ENCODE peak calls at places on chromosomes 16 and 17, in six cellular contexts. E is heart right ventricle, S is stomach, Q is GM13977, I is dorsolateral prefrontal cortex, X is WTC11. J is an unnamed sample.

GRCh38 chr17:6274310-6274709 is 160.6 kb downstream of the AIPL1 start:
- DNase-seq in E (no peak), S (no peak), Q (no peak), I (no peak), X (no peak), J (no peak)

GRCh38 chr16:27468941-27469531 is 67.1 kb downstream of the IL21R start:
- DNase-seq in E (no peak), S (no peak), Q (no peak), I (no peak), X (no peak), J (no peak)

GRCh38 chr16:89268987-89269735 is 51.7 kb downstream of the ZNF778 start:
- DNase-seq in E (no peak), S (no peak), Q (no peak), I (no peak), X (no peak), J (no peak)

GRCh38 chr17:6071528-6072065 is 1.4 kb downstream of the WSCD1 start:
- DNase-seq in E (no peak), S (no peak), Q (no peak), I (no peak), X (no peak), J (no peak)

GRCh38 chr16:85664580-85665372 is 24.0 kb downstream of the GINS2 start:
- DNase-seq in E (no peak), S (no peak), Q (no peak), I (no peak), X (no peak), J (no peak)

GRCh38 chr17:61383689-61384201 is 15.9 kb upstream of the TBX2 start:
- DNase-seq in E (no peak), S (no peak), Q (no peak), I (peak; percentile 17), X (no peak), J (no peak)

GRCh38 chr16:27301236-27301861 is 12.4 kb upstream of the IL4R start:
- DNase-seq in E (no peak), S (no peak), Q (no peak), I (no peak), X (no peak), J (no peak)

GRCh38 chr17:27247071-27247957 is 46.6 kb upstream of the WSB1 start:
- DNase-seq in E (peak; percentile 51), S (peak; percentile 47), Q (no peak), I (no peak), X (no peak), J (no peak)

GRCh38 chr16:23348579-23349469 is 46.7 kb downstream of the SCNN1B start:
- DNase-seq in E (no peak), S (no peak), Q (no peak), I (no peak), X (peak; percentile 71), J (peak; percentile 7)

GRCh38 chr17:81044764-81045589 is 10.0 kb downstream of the BAIAP2 start:
- DNase-seq in E (peak; percentile 91), S (peak; percentile 69), Q (no peak), I (no peak), X (no peak), J (peak; percentile 62)

GRCh38 chr16:84252214-84252613 is 12.4 kb upstream of the KCNG4 start:
- DNase-seq in E (no peak), S (no peak), Q (no peak), I (no peak), X (no peak), J (no peak)

GRCh38 chr17:69961488-69962145 is 113.4 kb upstream of the KCNJ16 start:
- DNase-seq in E (no peak), S (peak; percentile 26), Q (no peak), I (no peak), X (peak; percentile 16), J (peak; percentile 4)

GRCh38 chr16:80948886-80949502 is 57.7 kb downstream of the CMC2 start:
- DNase-seq in E (peak; percentile 63), S (no peak), Q (no peak), I (peak; percentile 55), X (peak; percentile 82), J (peak; percentile 64)

GRCh38 chr16:57284952-57285263 is 436 bp upstream of the PLLP start:
- DNase-seq in E (no peak), S (no peak), Q (no peak), I (no peak), X (no peak), J (no peak)

GRCh38 chr17:45759761-45760160 is 24.4 kb upstream of the CRHR1 start:
- DNase-seq in E (no peak), S (no peak), Q (peak; percentile 38), I (no peak), X (no peak), J (no peak)

GRCh38 chr17:622356-622755 is 92.3 kb downstream of the VPS53 start:
- DNase-seq in E (no peak), S (no peak), Q (no peak), I (no peak), X (no peak), J (no peak)

GRCh38 chr17:66487933-66488572 is 185.6 kb downstream of the PRKCA start:
- DNase-seq in E (no peak), S (no peak), Q (no peak), I (no peak), X (no peak), J (no peak)

GRCh38 chr16:65235339-65236177 is 113.7 kb upstream of the CDH11 start:
- DNase-seq in E (no peak), S (no peak), Q (no peak), I (no peak), X (peak; percentile 32), J (no peak)

GRCh38 chr16:90020838-90021382 is 1.7 kb upstream of the DBNDD1 start:
- DNase-seq in E (no peak), S (no peak), Q (no peak), I (no peak), X (no peak), J (no peak)

GRCh38 chr16:82016964-82017363 is 5.7 kb upstream of the SDR42E1 start:
- DNase-seq in E (no peak), S (no peak), Q (no peak), I (no peak), X (no peak), J (no peak)

GRCh38 chr17:34874496-34874895 is 86.8 kb downstream of the CCT6B start:
- DNase-seq in E (no peak), S (no peak), Q (no peak), I (no peak), X (no peak), J (no peak)

DNA sequence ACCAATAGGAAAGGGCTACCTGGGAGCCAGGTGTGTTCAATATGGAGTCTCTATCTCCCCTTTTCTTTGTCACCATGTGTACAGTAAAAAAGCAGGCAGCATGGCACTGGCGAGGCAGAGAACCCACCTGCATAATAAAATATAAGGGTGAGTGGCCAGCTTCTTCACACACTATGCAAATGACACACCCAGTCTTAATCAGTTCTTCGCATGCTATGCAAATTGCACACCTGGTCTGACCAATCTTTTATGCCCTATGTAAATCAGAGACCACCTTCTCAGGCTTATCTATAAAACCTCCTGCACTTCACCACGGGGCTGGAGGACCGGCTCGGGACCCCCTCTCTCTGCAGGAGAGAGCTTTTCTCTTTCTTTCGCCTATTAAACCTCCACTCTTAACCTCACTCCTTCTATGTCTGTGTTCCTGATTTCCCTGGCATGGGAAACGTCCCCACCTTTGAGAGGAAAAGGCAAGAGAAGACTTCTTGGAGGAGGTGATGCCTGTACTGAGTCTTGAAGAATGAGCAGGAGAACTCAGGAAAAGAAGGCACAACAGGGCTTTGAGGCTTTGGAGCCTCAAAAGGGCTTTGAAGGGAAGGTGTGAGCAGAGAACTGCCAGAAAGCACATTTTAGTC is 502.1 kb downstream of the GRIN2A start:
- DNase-seq in E (no peak), S (no peak), Q (no peak), I (no peak), X (no peak), J (no peak)
- TF ChIP-seq CTCF in E (no peak), S (no peak), Q (no peak), I (no peak), X (no peak), J (no peak)

DNA sequence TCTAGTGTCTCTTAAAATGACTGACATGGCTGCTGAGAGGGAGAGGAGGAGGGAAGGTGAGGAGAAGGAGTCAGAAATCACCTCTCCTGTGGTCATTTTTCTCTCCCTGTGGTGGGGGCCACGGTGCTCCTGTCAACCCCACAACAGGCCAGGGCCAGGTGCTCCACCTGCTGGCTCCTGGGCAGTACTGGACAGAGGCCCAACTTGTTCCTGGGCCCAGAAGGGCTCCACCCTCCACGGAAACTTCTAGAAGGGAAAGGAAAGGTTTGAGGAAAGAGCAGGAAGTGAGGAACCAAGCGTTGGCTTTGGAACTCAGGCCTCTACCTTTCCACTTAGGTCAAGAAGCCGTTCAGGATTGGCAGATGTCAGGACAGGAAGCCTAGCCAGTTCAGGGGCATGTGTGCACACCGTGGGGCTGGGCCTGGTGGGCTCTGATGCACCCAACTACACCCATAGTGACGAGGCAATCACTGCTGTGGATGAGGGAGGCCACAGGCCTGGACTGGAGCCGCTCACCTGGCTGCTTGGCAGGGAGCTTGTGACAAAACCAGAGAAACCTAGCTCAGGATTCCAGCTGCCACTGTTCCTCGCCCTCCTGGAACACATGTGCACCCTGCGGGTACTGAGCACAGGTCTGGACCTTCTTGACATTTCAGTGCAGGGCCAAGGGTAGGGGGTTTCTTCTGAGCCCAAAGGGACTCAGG is 36.1 kb downstream of the WNT3 start:
- DNase-seq in E (no peak), S (peak; percentile 65), Q (peak; percentile 63), I (no peak), X (peak; percentile 75), J (peak; percentile 65)
- TF ChIP-seq CTCF in E (peak; percentile 46), S (peak; percentile 46), Q (peak; percentile 75), I (no peak), X (peak; percentile 63), J (peak; percentile 56)

GRCh38 chr16:3017806-3018506 is at the start of gene CLDN6:
- DNase-seq in E (no peak), S (no peak), Q (peak; percentile 68), I (no peak), X (peak; percentile 99), J (peak; percentile 89)
- TF ChIP-seq CTCF in E (no peak), S (no peak), Q (peak; percentile 47), I (no peak), X (peak; percentile 81), J (peak; percentile 73)

GRCh38 chr16:14489460-14489859 is 140.6 kb downstream of the PARN start:
- DNase-seq in E (no peak), S (no peak), Q (no peak), I (no peak), X (peak; percentile 45), J (peak; percentile 23)
- TF ChIP-seq CTCF in E (peak; percentile 40), S (no peak), Q (no peak), I (no peak), X (no peak), J (peak; percentile 64)